ENCODE peak calls at places on chromosomes 4 and X, in four cellular contexts. G is SK-N-SH, A is K562, N is H1. T is an unnamed sample.

GRCh38 chrX:71996826-71997225 is 86.2 kb downstream of the NHSL2 start:
- DNase-seq in G (no peak), A (no peak), N (peak; percentile 52), T (peak; percentile 42)

GRCh38 chr4:41157009-41157408 is 57.3 kb downstream of the APBB2 start:
- DNase-seq in G (no peak), A (no peak), N (no peak), T (no peak)

GRCh38 chr4:20813698-20814097 is 113.4 kb downstream of the PACRGL start:
- DNase-seq in G (no peak), A (no peak), N (no peak), T (no peak)

GRCh38 chr4:59818656-59819055 is 1381.5 kb upstream of the ADGRL3 start:
- DNase-seq in G (no peak), A (no peak), N (no peak), T (no peak)

GRCh38 chr4:117560329-117560728 is 474.0 kb upstream of the NDST3 start:
- DNase-seq in G (no peak), A (no peak), N (no peak), T (no peak)

GRCh38 chr4:148271166-148271565 is 171.0 kb downstream of the NR3C2 start:
- DNase-seq in G (no peak), A (no peak), N (no peak), T (no peak)

GRCh38 chrX:37509349-37509748 is 62.1 kb upstream of the LANCL3 start:
- DNase-seq in G (no peak), A (no peak), N (no peak), T (no peak)

GRCh38 chrX:17535229-17535628 is 160.2 kb downstream of the NHS start:
- DNase-seq in G (peak; percentile 30), A (peak; percentile 40), N (peak; percentile 60), T (peak; percentile 63)

GRCh38 chr4:41880840-41881831 is 54.1 kb upstream of the TMEM33 start:
- DNase-seq in G (peak; percentile 65), A (no peak), N (peak; percentile 65), T (peak; percentile 38)

GRCh38 chr4:145876531-145877180 is 62.0 kb downstream of the ZNF827 start:
- DNase-seq in G (no peak), A (no peak), N (no peak), T (no peak)

GRCh38 chr4:113935190-113935589 is 44.3 kb downstream of the ARSJ start:
- DNase-seq in G (no peak), A (no peak), N (no peak), T (no peak)

GRCh38 chrX:39211501-39211900 is 410.2 kb downstream of the MID1IP1 start:
- DNase-seq in G (no peak), A (no peak), N (no peak), T (no peak)

GRCh38 chr4:108556588-108557200 is 63.7 kb upstream of the RPL34 start:
- DNase-seq in G (no peak), A (no peak), N (no peak), T (no peak)

GRCh38 chr4:183469936-183470335 is 25.5 kb downstream of the CDKN2AIP start:
- DNase-seq in G (no peak), A (no peak), N (no peak), T (no peak)

GRCh38 chr4:136106753-136107152 is 1425.5 kb downstream of the PCDH18 start:
- DNase-seq in G (no peak), A (no peak), N (no peak), T (no peak)

GRCh38 chr4:43244688-43245382 is 352.3 kb downstream of the GRXCR1 start:
- DNase-seq in G (no peak), A (no peak), N (no peak), T (no peak)

GRCh38 chr4:36332023-36332781 is 50.8 kb downstream of the DTHD1 start:
- DNase-seq in G (no peak), A (no peak), N (no peak), T (no peak)

GRCh38 chrX:2513120-2513664 is 12.4 kb upstream of the DHRSX start:
- DNase-seq in G (no peak), A (no peak), N (no peak), T (no peak)

GRCh38 chr4:139587452-139587851 is 31.4 kb upstream of the SETD7 start:
- DNase-seq in G (no peak), A (no peak), N (no peak), T (no peak)

GRCh38 chr4:54384563-54384962 is 155.5 kb downstream of the PDGFRA start:
- DNase-seq in G (no peak), A (no peak), N (no peak), T (peak; percentile 19)

GRCh38 chr4:100261346-100261745 is 71.1 kb upstream of the DDIT4L start:
- DNase-seq in G (no peak), A (no peak), N (no peak), T (no peak)

GRCh38 chr4:91226838-91227237 is 1076.9 kb upstream of the GRID2 start:
- DNase-seq in G (no peak), A (no peak), N (no peak), T (no peak)

GRCh38 chrX:24292358-24292757 is 21.5 kb downstream of the SUPT20HL2 start:
- DNase-seq in G (no peak), A (no peak), N (no peak), T (no peak)

GRCh38 chrX:40468033-40468979 is 112.5 kb upstream of the ATP6AP2 start:
- DNase-seq in G (peak; percentile 38), A (peak; percentile 51), N (no peak), T (peak; percentile 16)

GRCh38 chr4:94207469-94208224 is at the start of gene SMARCAD1:
- DNase-seq in G (peak; percentile 84), A (peak; percentile 79), N (peak; percentile 88), T (peak; percentile 90)

GRCh38 chrX:56995271-56995994 is at the start of gene SPIN3:
- DNase-seq in G (peak; percentile 80), A (peak; percentile 67), N (peak; percentile 80), T (peak; percentile 82)

GRCh38 chrX:116246261-116246660 is 75.7 kb downstream of the AGTR2 start:
- DNase-seq in G (no peak), A (no peak), N (no peak), T (no peak)

GRCh38 chrX:2572740-2573139 is 72.0 kb upstream of the DHRSX start:
- DNase-seq in G (no peak), A (no peak), N (no peak), T (no peak)

GRCh38 chr4:34880246-34880645 is 1364.1 kb downstream of the ARAP2 start:
- DNase-seq in G (no peak), A (no peak), N (no peak), T (no peak)
- TF ChIP-seq TEAD4 in G (no peak), A (no peak), N (no peak), T (no peak)

GRCh38 chr4:1250921-1251772 is 2.2 kb upstream of the CTBP1 start:
- DNase-seq in G (no peak), A (no peak), N (no peak), T (no peak)

GRCh38 chr4:1250527-1250812 is 1.5 kb upstream of the CTBP1 start:
- DNase-seq in G (peak; percentile 8), A (no peak), N (no peak), T (no peak)

GRCh38 chr4:1249731-1250526 is 999 bp upstream of the CTBP1 start:
- DNase-seq in G (peak; percentile 13), A (peak; percentile 59), N (peak; percentile 74), T (peak; percentile 41)

GRCh38 chr4:1252928-1253492 is 4.1 kb upstream of the CTBP1 start:
- DNase-seq in G (no peak), A (no peak), N (no peak), T (no peak)

GRCh38 chr4:1251773-1252066 is 2.8 kb upstream of the CTBP1 start:
- DNase-seq in G (no peak), A (no peak), N (no peak), T (no peak)
- TF ChIP-seq TEAD4 in G (no peak), A (no peak), N (no peak), T (no peak)

GRCh38 chr4:32499176-32499575 is 1779.0 kb downstream of the PCDH7 start:
- DNase-seq in G (no peak), A (no peak), N (no peak), T (no peak)
- TF ChIP-seq TEAD4 in G (no peak), A (no peak), N (no peak), T (no peak)

DNA sequence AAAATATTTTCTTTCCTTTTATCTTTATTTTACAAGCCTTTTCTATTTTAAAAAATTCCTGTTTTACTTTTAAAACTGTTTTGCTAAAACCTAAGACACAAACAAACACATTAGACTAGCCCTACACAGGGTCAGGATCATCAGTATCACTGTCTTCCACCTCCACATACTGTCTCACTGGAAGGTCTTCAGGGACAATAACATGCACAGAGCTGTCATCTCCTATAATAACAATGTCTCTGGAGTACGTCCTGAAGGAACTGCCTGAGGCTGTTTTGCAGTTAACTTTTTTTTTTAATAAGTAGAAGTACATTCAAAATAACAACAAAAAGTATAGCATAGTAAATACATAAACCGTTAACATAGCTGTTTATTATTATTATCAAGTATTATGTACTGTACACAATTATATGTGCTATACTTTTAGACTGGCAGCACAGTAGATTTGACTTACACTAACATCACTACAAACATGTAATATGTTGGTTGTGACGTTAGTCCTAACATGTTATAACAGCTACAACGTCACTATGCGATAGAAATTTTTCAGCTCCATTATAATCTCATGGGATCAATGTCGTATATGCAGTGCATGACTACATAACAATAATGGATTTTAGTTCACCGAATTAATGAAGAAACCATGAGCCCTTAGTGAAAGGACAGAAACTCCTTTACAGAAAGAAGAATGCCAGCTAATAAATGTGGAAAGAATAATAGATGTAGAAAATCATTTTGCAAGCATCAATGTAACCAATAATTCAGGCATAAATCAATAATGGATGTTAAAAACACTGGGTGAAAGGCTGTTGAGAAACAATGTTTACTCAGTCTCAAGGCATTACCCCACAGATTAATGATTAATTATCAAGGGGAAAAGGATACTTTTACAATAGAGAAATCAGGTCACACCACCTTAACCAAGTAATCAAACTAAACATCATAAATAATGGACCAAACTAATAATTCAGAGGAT is 49.2 kb downstream of the FBXW7 start:
- DNase-seq in G (no peak), A (no peak), N (no peak), T (no peak)
- TF ChIP-seq TEAD4 in G (no peak), A (no peak), N (no peak), T (no peak)

DNA sequence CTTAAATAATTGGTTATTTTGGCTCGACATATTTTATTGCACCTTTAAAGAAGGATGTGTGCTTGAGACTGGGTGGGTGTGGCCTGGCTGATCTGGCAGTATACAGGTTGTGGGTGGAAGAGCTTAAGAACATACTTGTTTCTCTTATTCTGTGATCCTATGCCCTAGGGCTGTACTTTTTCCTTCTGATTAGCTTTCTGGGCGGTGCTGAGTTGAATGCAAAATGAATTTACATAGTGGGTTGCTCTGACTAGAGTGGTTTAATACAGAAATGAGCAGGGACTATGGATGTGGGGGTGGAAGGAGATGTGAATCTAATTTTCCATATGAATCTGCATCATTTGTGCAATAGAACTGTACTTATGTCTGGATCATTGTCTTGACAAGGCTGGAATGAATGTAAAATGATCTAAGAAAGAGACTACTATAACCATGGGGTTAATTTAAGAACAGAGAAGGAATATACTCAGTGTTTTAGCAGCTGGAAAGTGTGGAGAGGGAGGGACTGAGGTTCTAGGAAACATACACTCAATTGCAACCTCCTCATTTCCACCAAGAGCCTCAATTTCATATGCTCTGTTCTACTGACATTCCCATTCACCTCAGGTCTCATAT is 73.7 kb downstream of the RLIM start:
- DNase-seq in G (no peak), A (no peak), N (no peak), T (no peak)
- TF ChIP-seq TEAD4 in G (no peak), A (no peak), N (no peak), T (no peak)

DNA sequence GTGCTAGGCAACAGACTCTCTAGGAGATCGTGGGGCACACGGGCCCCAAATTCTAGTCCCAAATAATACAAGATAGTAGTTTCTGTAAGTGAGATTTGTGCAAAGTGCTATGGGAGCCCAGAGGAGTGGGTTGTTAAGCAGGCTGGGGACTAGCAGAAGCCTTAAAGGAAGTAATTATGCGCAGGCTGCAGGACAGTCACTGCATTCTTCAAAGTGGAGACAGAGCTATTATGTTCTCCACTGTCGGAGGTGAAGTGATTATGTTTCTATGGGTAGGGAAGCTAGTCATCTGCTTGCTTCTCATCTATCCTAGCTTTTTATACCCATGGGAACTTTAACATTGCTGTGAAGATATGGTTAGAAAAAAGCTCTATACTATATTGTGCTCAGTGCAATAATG is 154.2 kb downstream of the CPE start:
- DNase-seq in G (no peak), A (no peak), N (no peak), T (no peak)
- TF ChIP-seq TEAD4 in G (no peak), A (no peak), N (no peak), T (no peak)

T was measured in WTC11.